ENCODE peak calls at places on chromosomes 4 and X, in five cellular contexts. I, B, R, M and W are unnamed samples.

GRCh38 chrX:1443496-1444075 is 9.1 kb downstream of the ASMTL start:
- DNase-seq in I (peak; percentile 69), B (no peak), R (peak; percentile 19), M (no peak), W (no peak)

GRCh38 chr4:99117876-99118693 is 26.0 kb downstream of the ADH4 start:
- DNase-seq in I (no peak), B (no peak), R (no peak), M (peak; percentile 33), W (no peak)

GRCh38 chrX:117711774-117712173 is 404.8 kb downstream of the KLHL13 start:
- DNase-seq in I (no peak), B (no peak), R (no peak), M (no peak), W (no peak)

GRCh38 chrX:78333521-78333920 is 6.1 kb upstream of the CYSLTR1 start:
- DNase-seq in I (no peak), B (no peak), R (no peak), M (peak; percentile 25), W (no peak)

GRCh38 chr4:147160908-147161513 is 215.3 kb upstream of the TTC29 start:
- DNase-seq in I (no peak), B (peak; percentile 5), R (no peak), M (peak; percentile 76), W (no peak)

GRCh38 chrX:115452256-115452655 is 108.7 kb upstream of the PLS3 start:
- DNase-seq in I (no peak), B (no peak), R (no peak), M (no peak), W (no peak)

GRCh38 chrX:1391370-1391706 is 575 bp downstream of the SLC25A6 start:
- DNase-seq in I (no peak), B (peak; percentile 12), R (no peak), M (peak; percentile 97), W (no peak)

GRCh38 chrX:85381602-85382001 is 2.1 kb upstream of the POF1B start:
- DNase-seq in I (no peak), B (no peak), R (no peak), M (no peak), W (no peak)

GRCh38 chrX:9318761-9319160 is 146.1 kb upstream of the TBL1X start:
- DNase-seq in I (no peak), B (no peak), R (no peak), M (no peak), W (no peak)

GRCh38 chrX:155768036-155768769 is 112.9 kb upstream of the VAMP7 start:
- DNase-seq in I (no peak), B (no peak), R (no peak), M (no peak), W (no peak)

GRCh38 chrX:68504237-68504636 is 5.4 kb downstream of the YIPF6 start:
- DNase-seq in I (no peak), B (no peak), R (no peak), M (no peak), W (no peak)

GRCh38 chrX:103215768-103216085 is 819 bp downstream of the BEX4 start:
- DNase-seq in I (no peak), B (no peak), R (no peak), M (peak; percentile 12), W (no peak)

GRCh38 chr4:52560844-52561280 is 98.2 kb downstream of the USP46 start:
- DNase-seq in I (no peak), B (no peak), R (no peak), M (no peak), W (no peak)

GRCh38 chr4:52568351-52568750 is 90.8 kb downstream of the USP46 start:
- DNase-seq in I (no peak), B (no peak), R (no peak), M (no peak), W (no peak)

DNA sequence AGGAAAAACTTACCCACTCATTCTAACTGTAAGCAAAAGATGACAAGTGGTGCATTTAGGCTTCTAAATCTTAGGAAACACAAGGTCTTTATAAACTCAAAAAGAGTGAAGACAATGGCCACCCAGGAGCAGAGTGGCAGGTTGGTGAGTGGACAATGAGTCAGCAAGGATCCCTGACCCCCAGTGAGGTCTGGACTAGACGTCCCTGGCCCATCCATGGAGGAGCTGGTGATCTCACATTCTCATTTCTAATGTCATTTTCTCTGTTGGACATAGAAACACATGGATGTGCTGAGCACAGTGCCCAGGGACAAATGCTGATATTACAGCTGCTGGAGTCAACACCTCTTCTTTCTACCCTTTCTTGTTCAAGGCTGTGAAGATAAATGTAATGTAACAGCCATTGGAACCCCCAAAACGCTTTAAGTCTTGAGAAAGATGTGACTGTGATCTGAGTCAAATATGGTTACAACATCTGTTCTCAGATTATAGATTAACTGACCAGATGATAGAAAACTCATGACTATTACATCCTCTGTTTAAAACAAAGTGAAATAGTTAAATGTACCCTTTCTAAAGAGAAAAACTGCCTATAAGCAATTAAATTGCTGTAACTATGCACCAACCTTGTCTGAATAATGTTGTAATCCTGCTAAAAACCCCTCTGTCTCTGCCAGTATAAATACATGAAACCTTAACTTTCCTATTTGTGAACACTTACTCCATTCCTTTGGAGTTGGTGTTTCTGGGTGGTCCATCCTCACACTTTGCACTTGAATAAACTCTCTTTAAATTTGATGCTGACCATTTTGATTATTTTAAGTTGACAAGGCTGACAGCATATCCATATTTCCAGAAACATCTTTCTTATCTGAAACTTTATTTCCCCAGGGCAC is 92.7 kb downstream of the USP46 start:
- DNase-seq in I (no peak), B (no peak), R (no peak), M (no peak), W (no peak)
- TF ChIP-seq CTCF in I (no peak), B (no peak), R (no peak), M (no peak), W (no peak)

GRCh38 chrX:3550871-3551270 is 162.6 kb downstream of the PRKX start:
- DNase-seq in I (no peak), B (no peak), R (no peak), M (no peak), W (no peak)

GRCh38 chrX:3550160-3550765 is 163.2 kb downstream of the PRKX start:
- DNase-seq in I (no peak), B (no peak), R (peak; percentile 46), M (no peak), W (no peak)

GRCh38 chrX:3545901-3546300 is 167.5 kb downstream of the PRKX start:
- DNase-seq in I (no peak), B (no peak), R (no peak), M (no peak), W (no peak)

GRCh38 chrX:3549442-3549875 is 164.0 kb downstream of the PRKX start:
- DNase-seq in I (no peak), B (no peak), R (no peak), M (no peak), W (no peak)

GRCh38 chrX:3548743-3549441 is 164.6 kb downstream of the PRKX start:
- DNase-seq in I (no peak), B (no peak), R (no peak), M (no peak), W (no peak)
- TF ChIP-seq CTCF in I (no peak), B (peak; percentile 34), R (no peak), M (no peak), W (no peak)

GRCh38 chr4:157978680-157979361 is 194.0 kb downstream of the GASK1B start:
- DNase-seq in I (peak; percentile 74), B (no peak), R (peak; percentile 61), M (peak; percentile 46), W (peak; percentile 26)
- TF ChIP-seq CTCF in I (peak; percentile 75), B (peak; percentile 80), R (peak; percentile 69), M (peak; percentile 53), W (peak; percentile 85)

DNA sequence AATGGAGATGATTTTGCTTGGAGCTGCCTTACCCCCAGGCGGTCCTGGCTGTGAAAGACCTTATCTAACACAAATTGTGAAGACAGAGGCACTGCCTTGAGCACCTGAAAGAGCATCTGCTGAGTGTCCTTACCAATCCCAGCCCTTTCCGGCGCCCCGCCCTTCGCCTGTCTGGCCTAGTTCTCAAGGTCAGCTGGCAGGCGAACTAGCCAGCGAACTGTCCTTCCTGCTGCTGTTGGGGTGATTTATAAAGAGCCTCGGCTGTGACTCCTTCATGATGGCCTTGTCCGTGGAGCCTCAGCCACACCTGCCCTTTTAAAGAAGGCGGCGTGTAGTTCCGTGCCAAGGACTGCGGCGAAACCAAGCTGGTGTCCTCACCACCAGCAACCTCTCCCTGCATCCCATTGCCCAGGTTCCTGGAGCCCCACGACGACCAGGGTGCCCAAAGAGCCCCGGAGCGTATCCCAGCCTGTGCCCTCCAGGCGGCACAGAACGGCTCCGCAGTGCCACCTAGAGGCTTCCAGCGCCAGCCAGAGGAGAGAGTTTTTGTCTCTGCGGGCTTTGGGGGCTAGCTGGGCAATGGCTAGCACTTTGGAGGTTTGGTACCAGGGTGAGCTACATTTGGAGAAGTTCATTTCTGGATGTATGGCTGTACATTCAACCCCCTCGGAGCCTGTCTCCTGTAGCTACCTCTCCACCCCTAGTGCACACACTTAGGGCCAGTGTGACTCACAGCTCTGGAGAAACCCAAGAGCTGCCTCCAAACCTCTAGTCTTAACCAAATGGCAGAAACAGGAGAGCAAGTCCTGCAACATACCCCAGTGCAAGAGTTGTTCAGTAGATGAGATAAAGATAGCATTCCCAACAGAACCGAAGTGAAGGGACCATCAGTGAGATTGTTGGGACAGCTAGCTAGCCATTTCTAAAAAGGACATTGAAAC is 36.8 kb upstream of the VMA21 start:
- DNase-seq in I (no peak), B (no peak), R (peak; percentile 49), M (peak; percentile 23), W (peak; percentile 29)
- TF ChIP-seq CTCF in I (peak; percentile 22), B (peak; percentile 73), R (peak; percentile 38), M (peak; percentile 27), W (peak; percentile 16)

DNA sequence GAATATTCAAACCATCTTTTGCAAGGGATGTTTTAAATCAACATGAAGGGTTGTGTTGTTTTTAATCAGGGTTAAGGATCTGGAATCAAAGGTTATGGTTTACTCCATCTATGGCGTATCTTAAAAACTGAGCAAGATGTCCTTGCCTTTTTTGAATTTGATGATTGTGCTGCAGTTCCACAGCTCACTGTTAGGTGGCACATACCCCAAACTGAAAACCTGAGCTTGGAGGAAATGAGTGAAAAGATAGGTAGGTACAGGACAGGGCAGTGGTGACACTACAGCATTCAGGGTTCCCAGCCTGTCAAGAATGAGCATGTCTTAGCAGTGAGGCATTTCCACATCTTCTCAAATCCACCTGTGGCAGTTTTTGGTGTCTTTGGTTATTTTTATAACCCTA is 13.1 kb upstream of the EOLA1 start:
- DNase-seq in I (no peak), B (no peak), R (no peak), M (no peak), W (no peak)
- TF ChIP-seq CTCF in I (no peak), B (peak; percentile 62), R (peak; percentile 45), M (no peak), W (peak; percentile 43)